ENCODE peak calls at places on chromosomes 13 and 19, in nine cellular contexts. X is brain microvascular endothelial cell, K is cardiac fibroblast, L is endothelial cell of umbilical vein, G is H1, D is AG10803, I is choroid plexus epithelial cell, A is heart left ventricle, B is tibial nerve. U is an unnamed sample.

GRCh38 chr19:35553385-35554000 is 8.1 kb downstream of the TMEM147 start:
- DNase-seq in X (no peak), K (no peak), L (no peak), G (no peak), D (no peak), I (no peak), A (no peak), B (no peak), U (no peak)

GRCh38 chr13:110161112-110161897 is 145.7 kb downstream of the COL4A1 start:
- DNase-seq in X (no peak), K (no peak), L (no peak), G (no peak), D (no peak), I (no peak), A (no peak), B (peak), U (no peak)

GRCh38 chr13:36105726-36106125 is 25.5 kb downstream of the DCLK1 start:
- DNase-seq in X (no peak), K (no peak), L (no peak), G (no peak), D (no peak), I (no peak), A (no peak), B (no peak), U (no peak)

GRCh38 chr19:33794578-33795369 is 1.9 kb upstream of the KCTD15 start:
- DNase-seq in X (no peak), K (peak), L (no peak), G (no peak), D (no peak), I (no peak), A (peak), B (no peak), U (peak)

GRCh38 chr19:7903244-7904073 is at the start of gene MAP2K7:
- DNase-seq in X (peak), K (peak), L (peak), G (peak), D (peak), I (peak), A (peak), B (peak), U (peak)

GRCh38 chr19:35856001-35856400 is 710 bp upstream of the KIRREL2 start:
- DNase-seq in X (no peak), K (no peak), L (no peak), G (no peak), D (no peak), I (no peak), A (no peak), B (no peak), U (no peak)

GRCh38 chr13:35879111-35879510 is 252.1 kb downstream of the DCLK1 start:
- DNase-seq in X (no peak), K (no peak), L (no peak), G (no peak), D (no peak), I (no peak), A (no peak), B (no peak), U (no peak)

GRCh38 chr13:100534147-100534818 is 54.3 kb downstream of the GGACT start:
- DNase-seq in X (no peak), K (no peak), L (no peak), G (no peak), D (no peak), I (no peak), A (no peak), B (no peak), U (no peak)

GRCh38 chr13:66586489-66586888 is 643.6 kb downstream of the PCDH9 start:
- DNase-seq in X (no peak), K (peak), L (no peak), G (no peak), D (no peak), I (peak), A (no peak), B (no peak), U (peak)

GRCh38 chr19:6694147-6694815 is 24.3 kb upstream of the TNFSF14 start:
- DNase-seq in X (no peak), K (no peak), L (no peak), G (no peak), D (no peak), I (no peak), A (no peak), B (no peak), U (no peak)

GRCh38 chr19:45676851-45677263 is 8.8 kb downstream of the GIPR start:
- DNase-seq in X (no peak), K (no peak), L (no peak), G (no peak), D (no peak), I (no peak), A (no peak), B (no peak), U (no peak)

GRCh38 chr19:812049-812816 is 9.5 kb downstream of the PLPPR3 start:
- DNase-seq in X (no peak), K (no peak), L (no peak), G (no peak), D (no peak), I (no peak), A (no peak), B (no peak), U (no peak)

GRCh38 chr13:108610517-108610916 is 18.9 kb upstream of the MYO16 start:
- DNase-seq in X (no peak), K (no peak), L (no peak), G (no peak), D (no peak), I (no peak), A (no peak), B (no peak), U (no peak)

GRCh38 chr13:100100115-100100879 is 11.4 kb downstream of the PCCA start:
- DNase-seq in X (peak), K (peak), L (peak), G (no peak), D (peak), I (peak), A (no peak), B (peak), U (peak)

GRCh38 chr13:90702050-90702449 is 645.4 kb upstream of the MIR17HG start:
- DNase-seq in X (no peak), K (no peak), L (no peak), G (no peak), D (no peak), I (no peak), A (no peak), B (no peak), U (no peak)

GRCh38 chr19:30431591-30431990 is 59.4 kb downstream of the ZNF536 start:
- DNase-seq in X (no peak), K (no peak), L (no peak), G (no peak), D (no peak), I (no peak), A (no peak), B (no peak), U (no peak)

GRCh38 chr19:22144394-22144793 is 52.4 kb downstream of the ZNF676 start:
- DNase-seq in X (no peak), K (peak), L (no peak), G (no peak), D (no peak), I (peak), A (no peak), B (no peak), U (peak)

GRCh38 chr13:110465696-110466095 is 95.8 kb downstream of the RAB20 start:
- DNase-seq in X (no peak), K (no peak), L (no peak), G (no peak), D (no peak), I (no peak), A (no peak), B (no peak), U (no peak)

GRCh38 chr13:45335397-45336024 is 5.5 kb downstream of the TPT1 start:
- DNase-seq in X (no peak), K (peak), L (no peak), G (no peak), D (no peak), I (no peak), A (no peak), B (no peak), U (peak)

GRCh38 chr13:38361551-38362262 is 12.1 kb downstream of the UFM1 start:
- DNase-seq in X (no peak), K (no peak), L (no peak), G (no peak), D (no peak), I (no peak), A (no peak), B (peak), U (no peak)

GRCh38 chr13:38369058-38369457 is 19.4 kb downstream of the UFM1 start:
- DNase-seq in X (no peak), K (no peak), L (no peak), G (no peak), D (no peak), I (no peak), A (no peak), B (no peak), U (no peak)

GRCh38 chr13:38372818-38373217 is 23.2 kb downstream of the UFM1 start:
- DNase-seq in X (no peak), K (no peak), L (peak), G (no peak), D (no peak), I (peak), A (no peak), B (no peak), U (no peak)

GRCh38 chr13:38363219-38363618 is 13.6 kb downstream of the UFM1 start:
- DNase-seq in X (no peak), K (no peak), L (no peak), G (no peak), D (no peak), I (no peak), A (no peak), B (no peak), U (no peak)

DNA sequence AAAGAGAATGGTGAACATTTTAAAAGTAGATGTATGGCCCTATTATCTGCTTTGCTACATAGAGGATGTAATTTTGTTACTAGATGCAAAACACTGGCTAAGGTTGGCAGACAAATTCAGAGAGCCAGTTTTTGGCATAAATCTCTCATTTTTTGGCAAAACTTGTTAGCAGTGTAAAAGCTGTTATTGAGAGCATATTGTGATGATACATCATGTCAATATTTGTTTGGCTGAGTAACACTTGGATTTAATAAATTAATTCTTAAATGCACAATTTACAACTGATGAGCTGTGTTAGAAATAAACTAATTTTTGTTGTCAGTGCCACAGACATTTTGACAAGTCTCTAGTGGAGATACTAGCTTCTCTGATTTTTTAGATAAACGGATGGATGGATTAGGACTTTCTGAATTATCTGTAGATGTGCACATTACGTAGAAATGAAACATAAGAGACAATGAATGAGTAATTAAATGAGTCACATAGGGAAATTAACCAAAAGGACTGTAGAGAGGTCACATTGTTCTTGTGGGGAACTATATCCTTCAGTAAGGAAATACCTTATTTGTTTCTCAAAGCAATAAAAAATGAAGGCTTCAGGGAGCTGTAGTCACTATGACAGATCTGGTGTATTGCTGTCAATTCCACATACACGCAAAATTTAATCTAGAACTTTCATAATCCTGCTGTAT is 17.4 kb downstream of the UFM1 start:
- DNase-seq in X (no peak), K (peak), L (peak), G (no peak), D (peak), I (peak), A (no peak), B (no peak), U (peak)
- TF ChIP-seq CTCF in X (no peak), K (no peak), L (no peak), G (no peak), D (no peak), I (no peak), A (no peak), B (no peak), U (no peak)

GRCh38 chr13:40895207-40895606 is 105.8 kb downstream of the SLC25A15 start:
- DNase-seq in X (no peak), K (no peak), L (no peak), G (no peak), D (no peak), I (no peak), A (no peak), B (no peak), U (no peak)
- H3K4me3 ChIP-seq in X (no peak), K (no peak), L (no peak), G (no peak), D (no peak), I (no peak), A (no peak), B (no peak), U (no peak)

GRCh38 chr19:15841875-15842569 is 26.6 kb upstream of the OR10H1 start:
- DNase-seq in X (no peak), K (no peak), L (no peak), G (no peak), D (no peak), I (no peak), A (no peak), B (no peak), U (no peak)
- TF ChIP-seq CTCF in X (no peak), K (no peak), L (no peak), G (peak), D (no peak), I (no peak), A (no peak), B (no peak), U (no peak)

GRCh38 chr13:70107125-70107497 is 515 bp upstream of the ATXN8OS start:
- DNase-seq in X (no peak), K (no peak), L (no peak), G (no peak), D (no peak), I (no peak), A (no peak), B (no peak), U (no peak)
- H3K4me3 ChIP-seq in X (peak), K (no peak), L (no peak), G (peak), D (no peak), I (no peak), A (no peak), B (no peak), U (no peak)

GRCh38 chr13:44026194-44026593 is 146.5 kb downstream of the LACC1 start:
- DNase-seq in X (no peak), K (no peak), L (no peak), G (no peak), D (no peak), I (no peak), A (no peak), B (no peak), U (no peak)
- TF ChIP-seq CTCF in X (peak), K (peak), L (no peak), G (no peak), D (no peak), I (peak), A (no peak), B (no peak), U (no peak)

GRCh38 chr19:47885067-47885463 is 1.1 kb downstream of the SULT2A1 start:
- DNase-seq in X (no peak), K (no peak), L (no peak), G (no peak), D (no peak), I (no peak), A (no peak), B (no peak), U (no peak)
- H3K4me3 ChIP-seq in X (no peak), K (no peak), L (no peak), G (no peak), D (no peak), I (no peak), A (no peak), B (no peak), U (no peak)

GRCh38 chr19:17753976-17754375 is 2.7 kb downstream of the FCHO1 start:
- DNase-seq in X (no peak), K (no peak), L (no peak), G (no peak), D (no peak), I (no peak), A (no peak), B (no peak), U (no peak)

GRCh38 chr19:17751103-17751911 is at the start of gene FCHO1:
- DNase-seq in X (no peak), K (no peak), L (no peak), G (no peak), D (no peak), I (no peak), A (no peak), B (peak), U (no peak)

GRCh38 chr19:17754634-17755532 is 3.6 kb downstream of the FCHO1 start:
- DNase-seq in X (no peak), K (no peak), L (no peak), G (no peak), D (no peak), I (no peak), A (no peak), B (no peak), U (no peak)

GRCh38 chr19:17751912-17752273 is 616 bp downstream of the FCHO1 start:
- DNase-seq in X (no peak), K (no peak), L (no peak), G (no peak), D (no peak), I (no peak), A (no peak), B (no peak), U (no peak)

GRCh38 chr19:17752865-17753639 is 1.8 kb downstream of the FCHO1 start:
- DNase-seq in X (no peak), K (no peak), L (no peak), G (no peak), D (no peak), I (no peak), A (no peak), B (no peak), U (no peak)
- TF ChIP-seq CTCF in X (no peak), K (no peak), L (no peak), G (no peak), D (no peak), I (no peak), A (no peak), B (no peak), U (no peak)